ENCODE peak calls at places on chromosomes 2 and 18, in eight cellular contexts. L is CD8-positive, alpha-beta T cell; X is endothelial cell; N is Peyer's patch; S is GM13976; Q is AG10803; I is A172; H is stimulated activated CD4-positive, alpha-beta T cell treated with anti-CD3 and anti-CD28 coated beads, Interleukin-12 subunit alpha, Interleukin-12 subunit beta, amount 100 ng/mL, for 4 hours. J is an unnamed sample.

GRCh38 chr2:177618270-177619253 is 226.0 kb downstream of the AGPS start:
- DNase-seq in L (peak), X (peak), N (peak), S (peak), Q (peak), I (peak), H (peak), J (peak)

GRCh38 chr2:70104231-70105111 is 17.2 kb downstream of the PCBP1 start:
- DNase-seq in L (no peak), X (peak), N (no peak), S (no peak), Q (peak), I (no peak), H (no peak), J (peak)

GRCh38 chr2:186518291-186518690 is 32.2 kb downstream of the ZC3H15 start:
- DNase-seq in L (no peak), X (no peak), N (no peak), S (no peak), Q (no peak), I (no peak), H (no peak), J (no peak)

GRCh38 chr2:9083287-9083686 is 79.8 kb upstream of the MBOAT2 start:
- DNase-seq in L (no peak), X (no peak), N (no peak), S (no peak), Q (no peak), I (no peak), H (no peak), J (no peak)

GRCh38 chr2:27086090-27086721 is 366 bp upstream of the KHK start:
- DNase-seq in L (peak), X (peak), N (peak), S (peak), Q (peak), I (peak), H (peak), J (peak)

GRCh38 chr2:164896634-164897033 is 55.0 kb upstream of the COBLL1 start:
- DNase-seq in L (no peak), X (no peak), N (no peak), S (no peak), Q (peak), I (peak), H (no peak), J (no peak)

GRCh38 chr2:173001664-173002604 is 73.7 kb upstream of the MAP3K20 start:
- DNase-seq in L (no peak), X (no peak), N (no peak), S (no peak), Q (no peak), I (no peak), H (no peak), J (no peak)

GRCh38 chr2:191625016-191625415 is 52.9 kb upstream of the NABP1 start:
- DNase-seq in L (peak), X (no peak), N (no peak), S (no peak), Q (peak), I (peak), H (peak), J (peak)

GRCh38 chr18:8989855-8990254 is 112.6 kb upstream of the NDUFV2 start:
- DNase-seq in L (no peak), X (no peak), N (no peak), S (no peak), Q (no peak), I (no peak), H (no peak), J (no peak)

GRCh38 chr18:79950440-79951341 is 762 bp downstream of the SLC66A2 start:
- DNase-seq in L (no peak), X (peak), N (peak), S (peak), Q (peak), I (no peak), H (no peak), J (peak)

GRCh38 chr2:190214434-190215194 is 105.0 kb downstream of the HIBCH start:
- DNase-seq in L (no peak), X (no peak), N (no peak), S (no peak), Q (peak), I (peak), H (no peak), J (no peak)

GRCh38 chr18:56615738-56616520 is 22.5 kb downstream of the TXNL1 start:
- DNase-seq in L (no peak), X (no peak), N (no peak), S (no peak), Q (no peak), I (no peak), H (no peak), J (no peak)

GRCh38 chr2:26702025-26702424 is 9.5 kb downstream of the KCNK3 start:
- DNase-seq in L (no peak), X (no peak), N (no peak), S (no peak), Q (no peak), I (no peak), H (no peak), J (no peak)

GRCh38 chr2:160664603-160665145 is 171.1 kb upstream of the RBMS1 start:
- DNase-seq in L (no peak), X (no peak), N (no peak), S (no peak), Q (no peak), I (no peak), H (no peak), J (no peak)

GRCh38 chr2:178807227-178808008 is at the start of gene TTN:
- DNase-seq in L (no peak), X (no peak), N (no peak), S (no peak), Q (no peak), I (no peak), H (no peak), J (no peak)

GRCh38 chr2:71190959-71191943 is 35.7 kb downstream of the PAIP2B start:
- DNase-seq in L (no peak), X (no peak), N (no peak), S (no peak), Q (peak), I (peak), H (no peak), J (no peak)

GRCh38 chr18:63317982-63318881 is 1.3 kb downstream of the BCL2 start:
- DNase-seq in L (peak), X (peak), N (peak), S (peak), Q (no peak), I (no peak), H (peak), J (peak)

GRCh38 chr2:230913406-230913805 is 11.6 kb downstream of the GPR55 start:
- DNase-seq in L (no peak), X (no peak), N (peak), S (no peak), Q (peak), I (no peak), H (no peak), J (peak)

GRCh38 chr2:207231106-207231860 is 65.5 kb upstream of the KLF7 start:
- DNase-seq in L (no peak), X (no peak), N (no peak), S (no peak), Q (peak), I (no peak), H (no peak), J (no peak)

GRCh38 chr2:205610437-205610836 is 71.9 kb upstream of the NRP2 start:
- DNase-seq in L (no peak), X (no peak), N (no peak), S (no peak), Q (no peak), I (no peak), H (no peak), J (no peak)

GRCh38 chr2:190603374-190603773 is 45.5 kb upstream of the NAB1 start:
- DNase-seq in L (no peak), X (no peak), N (no peak), S (no peak), Q (no peak), I (no peak), H (no peak), J (no peak)

GRCh38 chr2:29576231-29576630 is 345.2 kb downstream of the ALK start:
- DNase-seq in L (no peak), X (no peak), N (no peak), S (no peak), Q (no peak), I (no peak), H (no peak), J (no peak)

GRCh38 chr2:219417374-219417773 is 803 bp upstream of the DES start:
- DNase-seq in L (no peak), X (no peak), N (no peak), S (no peak), Q (no peak), I (no peak), H (no peak), J (no peak)

GRCh38 chr18:71327443-71328120 is 1038.7 kb downstream of the SOCS6 start:
- DNase-seq in L (no peak), X (no peak), N (no peak), S (no peak), Q (no peak), I (no peak), H (no peak), J (no peak)

GRCh38 chr18:6600667-6601066 is 128.8 kb upstream of the ARHGAP28 start:
- DNase-seq in L (no peak), X (no peak), N (no peak), S (no peak), Q (no peak), I (no peak), H (no peak), J (no peak)

GRCh38 chr2:29810956-29811355 is 110.4 kb downstream of the ALK start:
- DNase-seq in L (no peak), X (no peak), N (no peak), S (no peak), Q (no peak), I (no peak), H (no peak), J (no peak)

GRCh38 chr2:191665286-191665685 is 12.7 kb upstream of the NABP1 start:
- DNase-seq in L (no peak), X (no peak), N (no peak), S (no peak), Q (no peak), I (peak), H (no peak), J (no peak)

GRCh38 chr2:132623096-132623839 is 46.7 kb downstream of the LYPD1 start:
- DNase-seq in L (no peak), X (no peak), N (no peak), S (no peak), Q (peak), I (peak), H (no peak), J (no peak)

GRCh38 chr2:54559593-54560145 is 103.5 kb downstream of the SPTBN1 start:
- DNase-seq in L (no peak), X (peak), N (no peak), S (no peak), Q (peak), I (peak), H (no peak), J (no peak)

GRCh38 chr2:157173740-157174184 is 83.7 kb upstream of the GALNT5 start:
- DNase-seq in L (no peak), X (no peak), N (no peak), S (no peak), Q (peak), I (peak), H (no peak), J (no peak)

GRCh38 chr2:16238001-16238755 is 297.8 kb downstream of the MYCN start:
- DNase-seq in L (no peak), X (no peak), N (no peak), S (no peak), Q (no peak), I (no peak), H (no peak), J (no peak)

GRCh38 chr2:96554293-96555145 is 18.0 kb downstream of the ARID5A start:
- DNase-seq in L (peak), X (peak), N (peak), S (peak), Q (peak), I (peak), H (peak), J (peak)

J was measured in memory B cell.